ENCODE peak calls at places on chromosomes 13 and 19, in eight cellular contexts. I is HTR-8/SVneo, Z is cerebellar nuclear complex, M is ELR, D is NCI-H1048, B is fibroblast of lung, A is B cell, G is SK-MEL-5. K is an unnamed sample.

GRCh38 chr19:35254341-35255297 is 5.8 kb downstream of the LSR start:
- DNase-seq in D (no peak), G (no peak), A (no peak), I (no peak), Z (no peak), M (no peak), B (no peak), K (no peak)

GRCh38 chr13:23828866-23829265 is 60.3 kb downstream of the MIPEP start:
- DNase-seq in A (no peak), B (peak; percentile 78), I (no peak), M (peak; percentile 80), Z (no peak), G (no peak), D (no peak), K (no peak)

GRCh38 chr13:114074671-114075315 is 57.6 kb downstream of the RASA3 start:
- DNase-seq in I (no peak), Z (no peak), D (no peak), B (no peak), M (no peak), G (no peak), A (no peak), K (no peak)

GRCh38 chr13:59442461-59442860 is 721.3 kb downstream of the DIAPH3 start:
- DNase-seq in I (no peak), Z (no peak), A (no peak), B (no peak), D (no peak), G (no peak), M (no peak), K (no peak)

GRCh38 chr13:53631511-53631910 is 602.9 kb downstream of the OLFM4 start:
- DNase-seq in D (no peak), A (no peak), Z (no peak), M (no peak), G (no peak), B (no peak), I (no peak), K (no peak)

GRCh38 chr13:41864658-41865057 is 96.3 kb downstream of the VWA8 start:
- DNase-seq in I (no peak), M (no peak), Z (no peak), A (no peak), D (no peak), B (no peak), G (peak; percentile 31), K (no peak)

GRCh38 chr13:112686364-112686763 is 3.5 kb upstream of the ATP11A start:
- DNase-seq in M (no peak), D (no peak), G (no peak), A (no peak), I (no peak), B (no peak), Z (no peak), K (no peak)

GRCh38 chr13:41608111-41608510 is 150.8 kb downstream of the RGCC start:
- DNase-seq in D (no peak), G (no peak), M (no peak), A (no peak), B (no peak), Z (no peak), I (no peak), K (no peak)

GRCh38 chr13:32025730-32026129 is 5.8 kb upstream of the FRY start:
- DNase-seq in B (no peak), G (no peak), M (no peak), D (no peak), Z (no peak), A (no peak), I (no peak), K (peak; percentile 82)

GRCh38 chr19:3687774-3688706 is 12.2 kb downstream of the PIP5K1C start:
- DNase-seq in Z (peak; percentile 73), D (no peak), I (no peak), B (no peak), A (peak; percentile 83), M (no peak), G (no peak), K (no peak)

GRCh38 chr13:76937416-76937815 is 10.9 kb upstream of the ACOD1 start:
- DNase-seq in A (no peak), G (no peak), M (peak; percentile 96), I (peak; percentile 48), Z (no peak), D (no peak), B (peak; percentile 95), K (no peak)

GRCh38 chr19:6233051-6233826 is 46.5 kb downstream of the MLLT1 start:
- DNase-seq in I (no peak), Z (no peak), M (no peak), A (no peak), D (no peak), G (no peak), B (peak; percentile 86), K (no peak)

GRCh38 chr13:32426981-32427851 is 714 bp downstream of the N4BP2L1 start:
- DNase-seq in D (no peak), Z (no peak), B (peak; percentile 35), G (no peak), A (peak; percentile 67), I (no peak), M (peak; percentile 36), K (peak; percentile 61)